ENCODE peak calls at places on chromosomes 5 and 9, in five cellular contexts. Z is HS-27A, J is NCI-H1417, E is NCI-H460, Q is M059J. R is an unnamed sample.

GRCh38 chr5:9483251-9483650 is 62.6 kb downstream of the SEMA5A start:
- DNase-seq in Z (no peak), E (no peak), Q (peak; percentile 22), J (no peak), R (no peak)

GRCh38 chr5:94908889-94909480 is 290.5 kb downstream of the SLF1 start:
- DNase-seq in J (peak; percentile 42), Q (peak; percentile 29), E (peak; percentile 55), Z (no peak), R (no peak)

GRCh38 chr9:86751207-86751606 is 196.1 kb downstream of the GAS1 start:
- DNase-seq in E (no peak), Z (no peak), J (no peak), Q (no peak), R (no peak)

GRCh38 chr5:62059960-62060359 is 246.0 kb upstream of the KIF2A start:
- DNase-seq in E (no peak), Z (no peak), Q (no peak), J (no peak), R (no peak)

GRCh38 chr5:125316913-125317545 is 570.6 kb upstream of the ZNF608 start:
- DNase-seq in Q (no peak), Z (no peak), J (peak; percentile 33), E (no peak), R (no peak)

GRCh38 chr5:127650649-127651048 is 1.8 kb downstream of the CTXN3 start:
- DNase-seq in Z (no peak), Q (peak; percentile 83), E (no peak), J (no peak), R (no peak)

GRCh38 chr9:37410354-37410861 is 12.1 kb upstream of the GRHPR start:
- DNase-seq in E (no peak), Q (no peak), J (no peak), Z (no peak), R (no peak)

GRCh38 chr9:91361294-91362201 is at the start of gene AUH:
- DNase-seq in Z (peak; percentile 38), Q (peak; percentile 76), E (peak; percentile 72), J (peak; percentile 75), R (peak; percentile 92)

GRCh38 chr5:142280066-142281011 is 44.5 kb downstream of the SPRY4 start:
- DNase-seq in E (no peak), J (no peak), Z (no peak), Q (peak; percentile 43), R (no peak)

GRCh38 chr9:133182151-133182550 is 18.4 kb upstream of the GBGT1 start:
- DNase-seq in E (no peak), Z (no peak), Q (no peak), J (no peak), R (no peak)